ENCODE peak calls at places on chromosome 19, in nine cellular contexts. N, Q, H, U, D, R, I, Z and E are unnamed samples.

GRCh38 chr19:34228347-34228746 is 26.0 kb upstream of the GARRE1 start:
- DNase-seq in N (peak; percentile 45), Q (no peak), H (no peak), U (no peak), D (no peak), R (no peak), I (peak; percentile 45), Z (no peak), E (no peak)

GRCh38 chr19:55289117-55289796 is 5.5 kb downstream of the BRSK1 start:
- DNase-seq in N (no peak), Q (no peak), H (no peak), U (no peak), D (no peak), R (no peak), I (no peak), Z (no peak), E (no peak)

GRCh38 chr19:51824603-51825002 is 29.6 kb downstream of the FPR3 start:
- DNase-seq in N (no peak), Q (no peak), H (peak; percentile 27), U (no peak), D (no peak), R (no peak), I (no peak), Z (no peak), E (no peak)

GRCh38 chr19:43425567-43426392 is 11.1 kb downstream of the TEX101 start:
- DNase-seq in N (peak; percentile 40), Q (no peak), H (no peak), U (no peak), D (no peak), R (no peak), I (peak; percentile 18), Z (no peak), E (no peak)

GRCh38 chr19:5293607-5294089 is 47.0 kb downstream of the PTPRS start:
- DNase-seq in N (peak; percentile 10), Q (peak; percentile 46), H (no peak), U (no peak), D (no peak), R (no peak), I (peak; percentile 40), Z (peak; percentile 31), E (peak; percentile 52)

GRCh38 chr19:4338441-4339350 is at the start of gene STAP2:
- DNase-seq in N (no peak), Q (no peak), H (no peak), U (peak; percentile 70), D (no peak), R (no peak), I (no peak), Z (peak; percentile 88), E (no peak)

GRCh38 chr19:35721374-35721773 is 3.6 kb downstream of the KMT2B start:
- DNase-seq in N (no peak), Q (no peak), H (no peak), U (no peak), D (no peak), R (no peak), I (no peak), Z (no peak), E (no peak)

GRCh38 chr19:58330458-58330857 is 3.7 kb downstream of the ZSCAN22 start:
- DNase-seq in N (peak; percentile 84), Q (no peak), H (no peak), U (no peak), D (no peak), R (peak; percentile 59), I (peak; percentile 76), Z (no peak), E (no peak)

GRCh38 chr19:16217671-16218464 is 20.2 kb downstream of the AP1M1 start:
- DNase-seq in N (no peak), Q (no peak), H (no peak), U (peak; percentile 0), D (no peak), R (no peak), I (no peak), Z (no peak), E (no peak)

GRCh38 chr19:6097911-6098310 is 12.4 kb downstream of the RFX2 start:
- DNase-seq in N (no peak), Q (no peak), H (no peak), U (no peak), D (no peak), R (no peak), I (no peak), Z (no peak), E (no peak)

GRCh38 chr19:15038304-15038703 is 11.0 kb upstream of the CASP14 start:
- DNase-seq in N (peak; percentile 25), Q (no peak), H (no peak), U (no peak), D (no peak), R (no peak), I (no peak), Z (no peak), E (no peak)

GRCh38 chr19:44282846-44283245 is 22.0 kb downstream of the ZNF235 start:
- DNase-seq in N (peak; percentile 51), Q (no peak), H (no peak), U (no peak), D (no peak), R (no peak), I (peak; percentile 19), Z (no peak), E (no peak)

GRCh38 chr19:5960005-5961001 is 17.6 kb downstream of the RANBP3 start:
- DNase-seq in N (no peak), Q (no peak), H (no peak), U (no peak), D (no peak), R (no peak), I (no peak), Z (no peak), E (no peak)

DNA sequence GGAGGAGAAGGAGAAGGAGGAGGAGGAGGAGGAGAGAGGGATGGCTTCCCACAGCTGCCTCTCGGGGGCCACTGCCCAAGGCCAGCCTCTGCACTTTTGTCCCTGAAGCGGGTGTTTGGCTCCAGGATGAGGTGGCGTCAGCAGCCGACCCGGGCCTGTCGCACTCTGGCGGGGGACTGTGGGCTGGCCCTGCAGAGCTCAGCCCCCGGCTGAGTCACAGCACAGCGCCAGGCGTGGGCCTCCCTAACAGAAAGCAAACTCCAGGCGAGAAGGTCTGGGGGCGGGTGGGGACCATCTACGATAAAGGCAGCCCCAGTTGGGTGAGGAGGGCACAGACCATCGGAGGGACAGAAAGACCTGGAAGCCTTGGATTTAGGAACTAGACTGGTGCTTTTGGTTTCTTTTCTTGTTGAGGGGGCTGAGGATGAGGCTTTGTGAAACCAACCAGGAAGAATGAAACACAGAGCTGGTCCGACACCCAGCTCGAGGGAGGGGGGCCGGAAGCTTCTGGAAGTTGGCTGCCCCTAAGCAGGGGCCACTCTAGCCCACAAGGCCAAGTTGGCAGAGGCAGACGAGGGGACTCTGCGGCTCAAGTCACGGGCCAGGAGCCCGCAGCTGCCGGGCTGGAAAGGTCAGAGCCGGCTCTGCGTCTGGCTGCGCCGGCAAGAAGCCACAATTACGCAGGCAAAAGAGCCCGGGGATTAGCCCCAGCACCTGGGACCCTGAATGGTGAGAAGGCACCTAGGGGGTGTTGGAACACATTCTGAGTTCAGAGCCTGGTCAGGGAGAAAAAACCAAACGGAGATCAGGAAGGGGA is 18.2 kb downstream of the LSM4 start:
- DNase-seq in N (peak; percentile 75), Q (no peak), H (peak; percentile 92), U (peak; percentile 81), D (no peak), R (peak; percentile 80), I (peak; percentile 83), Z (peak; percentile 87), E (peak; percentile 89)
- TF ChIP-seq CTCF in N (no peak), Q (no peak), H (no peak), U (no peak), D (no peak), R (peak; percentile 17), I (no peak), Z (no peak), E (no peak)

GRCh38 chr19:17398902-17399527 is 5.0 kb upstream of the CCDC194 start:
- DNase-seq in N (no peak), Q (no peak), H (no peak), U (no peak), D (no peak), R (no peak), I (no peak), Z (no peak), E (no peak)

GRCh38 chr19:17390665-17391370 is 3.2 kb downstream of the CCDC194 start:
- DNase-seq in N (peak; percentile 85), Q (peak; percentile 59), H (peak; percentile 90), U (peak; percentile 90), D (peak; percentile 29), R (peak; percentile 88), I (peak; percentile 87), Z (peak; percentile 94), E (peak; percentile 99)

GRCh38 chr19:17393914-17394313 is at the start of gene CCDC194:
- DNase-seq in N (no peak), Q (no peak), H (no peak), U (peak; percentile 19), D (no peak), R (no peak), I (no peak), Z (no peak), E (no peak)

GRCh38 chr19:17391371-17392151 is 2.4 kb downstream of the CCDC194 start:
- DNase-seq in N (no peak), Q (no peak), H (no peak), U (peak; percentile 31), D (no peak), R (no peak), I (no peak), Z (no peak), E (peak; percentile 52)

GRCh38 chr19:17394891-17395415 is 957 bp upstream of the CCDC194 start:
- DNase-seq in N (peak; percentile 79), Q (no peak), H (no peak), U (peak; percentile 75), D (no peak), R (no peak), I (peak; percentile 53), Z (peak; percentile 56), E (peak; percentile 81)
- TF ChIP-seq CTCF in N (peak; percentile 84), Q (peak; percentile 12), H (peak; percentile 62), U (peak; percentile 81), D (peak; percentile 68), R (peak; percentile 71), I (peak; percentile 83), Z (peak; percentile 56), E (peak; percentile 65)

GRCh38 chr19:20472854-20473253 is 92.7 kb downstream of the ZNF737 start:
- DNase-seq in N (no peak), Q (no peak), H (no peak), U (no peak), D (no peak), R (no peak), I (no peak), Z (no peak), E (no peak)
- TF ChIP-seq CTCF in N (no peak), Q (no peak), H (no peak), U (no peak), D (no peak), R (no peak), I (no peak), Z (no peak), E (no peak)

GRCh38 chr19:23420824-23421223 is 25.6 kb upstream of the ZNF91 start:
- DNase-seq in N (no peak), Q (no peak), H (no peak), U (no peak), D (no peak), R (no peak), I (no peak), Z (no peak), E (no peak)
- TF ChIP-seq CTCF in N (no peak), Q (no peak), H (no peak), U (no peak), D (no peak), R (no peak), I (no peak), Z (no peak), E (no peak)